ENCODE peak calls at places on chromosome 7, in eight cellular contexts. One of them, this sample, is unnamed. For H3K9me3, the result is how much of the 10 kb centered on the place peaks cover.

GRCh38 chr7:101913876-101914275 is 96.5 kb downstream of the CUX1 start:
- DNase-seq in uterus: no peak
- DNase-seq in right atrium auricular region: no peak
- DNase-seq in CD4-positive, alpha-beta T cell: no peak
- DNase-seq in thoracic aorta: no peak
- DNase-seq in AG04450: no peak
- DNase-seq in kidney: no peak
- DNase-seq in heart right ventricle: no peak
- DNase-seq in this sample: no peak

GRCh38 chr7:123643495-123644428 is 11.9 kb upstream of the LMOD2 start:
- DNase-seq in kidney: no peak
- DNase-seq in AG04450: no peak
- DNase-seq in uterus: no peak
- DNase-seq in heart right ventricle: peak
- DNase-seq in CD4-positive, alpha-beta T cell: no peak
- DNase-seq in right atrium auricular region: no peak
- DNase-seq in thoracic aorta: no peak
- DNase-seq in this sample: no peak

GRCh38 chr7:48365010-48365409 is 193.8 kb downstream of the ABCA13 start:
- DNase-seq in uterus: no peak
- DNase-seq in AG04450: no peak
- DNase-seq in thoracic aorta: no peak
- DNase-seq in heart right ventricle: no peak
- DNase-seq in kidney: no peak
- DNase-seq in CD4-positive, alpha-beta T cell: no peak
- DNase-seq in right atrium auricular region: no peak
- DNase-seq in this sample: no peak

GRCh38 chr7:41491752-41492405 is 211.0 kb downstream of the INHBA start:
- DNase-seq in right atrium auricular region: no peak
- DNase-seq in CD4-positive, alpha-beta T cell: no peak
- DNase-seq in AG04450: no peak
- DNase-seq in heart right ventricle: no peak
- DNase-seq in uterus: peak
- DNase-seq in kidney: no peak
- DNase-seq in thoracic aorta: no peak
- DNase-seq in this sample: no peak

GRCh38 chr7:148501707-148502139 is 88.8 kb upstream of the C7orf33 start:
- DNase-seq in thoracic aorta: no peak
- DNase-seq in kidney: no peak
- DNase-seq in AG04450: no peak
- DNase-seq in heart right ventricle: no peak
- DNase-seq in CD4-positive, alpha-beta T cell: no peak
- DNase-seq in uterus: no peak
- DNase-seq in right atrium auricular region: no peak
- DNase-seq in this sample: no peak

GRCh38 chr7:80181411-80181810 is 46.8 kb downstream of the GNAI1 start:
- DNase-seq in AG04450: no peak
- DNase-seq in CD4-positive, alpha-beta T cell: no peak
- DNase-seq in uterus: no peak
- DNase-seq in thoracic aorta: no peak
- DNase-seq in kidney: no peak
- DNase-seq in heart right ventricle: no peak
- DNase-seq in right atrium auricular region: no peak
- DNase-seq in this sample: no peak

GRCh38 chr7:147498081-147498480 is 1092.5 kb upstream of the C7orf33 start:
- DNase-seq in AG04450: no peak
- DNase-seq in CD4-positive, alpha-beta T cell: no peak
- DNase-seq in right atrium auricular region: no peak
- DNase-seq in thoracic aorta: no peak
- DNase-seq in kidney: no peak
- DNase-seq in heart right ventricle: no peak
- DNase-seq in uterus: no peak
- DNase-seq in this sample: no peak

GRCh38 chr7:97215556-97215955 is 98.1 kb downstream of the SDHAF3 start:
- DNase-seq in uterus: no peak
- DNase-seq in thoracic aorta: no peak
- DNase-seq in kidney: no peak
- DNase-seq in heart right ventricle: no peak
- DNase-seq in AG04450: no peak
- DNase-seq in right atrium auricular region: no peak
- DNase-seq in CD4-positive, alpha-beta T cell: no peak
- DNase-seq in this sample: no peak

GRCh38 chr7:78176186-78176585 is 377.6 kb downstream of the PHTF2 start:
- DNase-seq in right atrium auricular region: no peak
- DNase-seq in heart right ventricle: no peak
- DNase-seq in uterus: no peak
- DNase-seq in thoracic aorta: no peak
- DNase-seq in CD4-positive, alpha-beta T cell: no peak
- DNase-seq in AG04450: no peak
- DNase-seq in kidney: no peak
- DNase-seq in this sample: no peak

GRCh38 chr7:101678713-101679112 is 49.6 kb upstream of the MYL10 start:
- DNase-seq in uterus: no peak
- DNase-seq in right atrium auricular region: no peak
- DNase-seq in heart right ventricle: no peak
- DNase-seq in kidney: no peak
- DNase-seq in thoracic aorta: no peak
- DNase-seq in CD4-positive, alpha-beta T cell: no peak
- DNase-seq in AG04450: no peak
- DNase-seq in this sample: peak

GRCh38 chr7:77331938-77332695 is 84.0 kb downstream of the GSAP start:
- DNase-seq in thoracic aorta: peak
- DNase-seq in uterus: peak
- DNase-seq in right atrium auricular region: peak
- DNase-seq in AG04450: peak
- DNase-seq in kidney: peak
- DNase-seq in CD4-positive, alpha-beta T cell: peak
- DNase-seq in heart right ventricle: peak
- DNase-seq in this sample: peak

GRCh38 chr7:28984631-28985030 is 26.5 kb upstream of the TRIL start:
- DNase-seq in CD4-positive, alpha-beta T cell: no peak
- DNase-seq in heart right ventricle: no peak
- DNase-seq in thoracic aorta: no peak
- DNase-seq in kidney: no peak
- DNase-seq in uterus: peak
- DNase-seq in right atrium auricular region: peak
- DNase-seq in AG04450: peak
- DNase-seq in this sample: no peak

GRCh38 chr7:31327071-31327470 is 13.5 kb downstream of the NEUROD6 start:
- DNase-seq in CD4-positive, alpha-beta T cell: no peak
- DNase-seq in thoracic aorta: no peak
- DNase-seq in heart right ventricle: no peak
- DNase-seq in uterus: no peak
- DNase-seq in right atrium auricular region: no peak
- DNase-seq in AG04450: no peak
- DNase-seq in kidney: no peak
- DNase-seq in this sample: no peak

GRCh38 chr7:63071396-63071795 is 927.3 kb upstream of the ZNF722 start:
- DNase-seq in CD4-positive, alpha-beta T cell: no peak
- DNase-seq in thoracic aorta: no peak
- DNase-seq in AG04450: no peak
- DNase-seq in right atrium auricular region: no peak
- DNase-seq in heart right ventricle: no peak
- DNase-seq in uterus: no peak
- DNase-seq in kidney: no peak
- DNase-seq in this sample: no peak

GRCh38 chr7:133860628-133861135 is 266.5 kb upstream of the LRGUK start:
- DNase-seq in heart right ventricle: no peak
- DNase-seq in thoracic aorta: no peak
- DNase-seq in right atrium auricular region: no peak
- DNase-seq in CD4-positive, alpha-beta T cell: no peak
- DNase-seq in kidney: no peak
- DNase-seq in uterus: no peak
- DNase-seq in AG04450: no peak
- DNase-seq in this sample: no peak

GRCh38 chr7:16106300-16106699 is 315.0 kb downstream of the CRPPA start:
- DNase-seq in heart right ventricle: no peak
- DNase-seq in CD4-positive, alpha-beta T cell: no peak
- DNase-seq in right atrium auricular region: no peak
- DNase-seq in kidney: no peak
- DNase-seq in AG04450: no peak
- DNase-seq in uterus: no peak
- DNase-seq in thoracic aorta: no peak
- DNase-seq in this sample: no peak

DNA sequence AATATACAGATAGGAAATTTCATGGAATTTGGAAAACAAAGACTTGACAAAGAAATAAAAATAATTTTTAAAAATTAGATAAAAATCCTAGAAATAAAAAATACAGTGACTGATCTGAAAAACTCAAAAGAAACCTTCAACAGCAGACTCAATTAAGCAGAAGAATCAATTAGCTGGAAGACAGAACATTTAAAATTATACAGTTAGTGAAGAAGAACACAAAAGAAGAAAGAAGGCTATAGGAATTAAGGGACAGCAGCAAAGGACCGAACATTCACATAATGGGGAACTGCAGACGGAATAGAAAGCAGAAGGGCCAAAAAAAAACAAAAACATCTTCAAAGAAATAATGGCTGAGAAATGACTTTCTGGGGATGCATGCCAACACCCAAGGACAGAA is 314.5 kb downstream of the CRPPA start:
- DNase-seq in right atrium auricular region: no peak
- DNase-seq in AG04450: no peak
- DNase-seq in uterus: no peak
- DNase-seq in heart right ventricle: no peak
- DNase-seq in CD4-positive, alpha-beta T cell: no peak
- DNase-seq in kidney: no peak
- DNase-seq in thoracic aorta: no peak
- DNase-seq in this sample: no peak
- H3K9me3 ChIP-seq in right atrium auricular region: under half
- H3K9me3 ChIP-seq in AG04450: under half
- H3K9me3 ChIP-seq in uterus: under half
- H3K9me3 ChIP-seq in heart right ventricle: under half
- H3K9me3 ChIP-seq in CD4-positive, alpha-beta T cell: under half
- H3K9me3 ChIP-seq in kidney: under half
- H3K9me3 ChIP-seq in thoracic aorta: under half
- H3K9me3 ChIP-seq in this sample: under half

DNA sequence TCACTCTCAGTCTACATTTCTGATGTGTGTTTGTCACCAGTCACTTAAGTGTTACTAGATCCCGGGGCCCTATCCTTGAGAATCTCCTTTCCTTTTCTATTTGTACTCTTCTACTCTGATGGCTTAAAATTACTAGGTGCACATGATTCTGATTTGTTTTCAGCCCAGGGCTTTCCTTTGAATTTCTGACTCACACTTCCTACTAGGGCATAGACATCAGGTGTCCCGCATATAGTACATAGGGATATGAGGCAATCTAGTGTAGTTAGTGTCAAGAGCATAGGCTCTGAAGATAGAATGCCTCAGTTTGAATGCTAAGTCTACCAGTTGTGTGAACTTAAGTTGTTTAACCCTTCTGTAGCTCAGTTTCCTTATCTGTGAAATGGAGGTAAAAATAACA is 49.4 kb upstream of the LRRN3 start:
- DNase-seq in AG04450: no peak
- DNase-seq in CD4-positive, alpha-beta T cell: no peak
- DNase-seq in heart right ventricle: no peak
- DNase-seq in thoracic aorta: no peak
- DNase-seq in uterus: no peak
- DNase-seq in kidney: no peak
- DNase-seq in right atrium auricular region: no peak
- DNase-seq in this sample: no peak
- H3K27ac ChIP-seq in AG04450: no peak
- H3K27ac ChIP-seq in CD4-positive, alpha-beta T cell: no peak
- H3K27ac ChIP-seq in heart right ventricle: no peak
- H3K27ac ChIP-seq in thoracic aorta: no peak
- H3K27ac ChIP-seq in uterus: no peak
- H3K27ac ChIP-seq in kidney: no peak
- H3K27ac ChIP-seq in right atrium auricular region: no peak
- H3K27ac ChIP-seq in this sample: no peak

DNA sequence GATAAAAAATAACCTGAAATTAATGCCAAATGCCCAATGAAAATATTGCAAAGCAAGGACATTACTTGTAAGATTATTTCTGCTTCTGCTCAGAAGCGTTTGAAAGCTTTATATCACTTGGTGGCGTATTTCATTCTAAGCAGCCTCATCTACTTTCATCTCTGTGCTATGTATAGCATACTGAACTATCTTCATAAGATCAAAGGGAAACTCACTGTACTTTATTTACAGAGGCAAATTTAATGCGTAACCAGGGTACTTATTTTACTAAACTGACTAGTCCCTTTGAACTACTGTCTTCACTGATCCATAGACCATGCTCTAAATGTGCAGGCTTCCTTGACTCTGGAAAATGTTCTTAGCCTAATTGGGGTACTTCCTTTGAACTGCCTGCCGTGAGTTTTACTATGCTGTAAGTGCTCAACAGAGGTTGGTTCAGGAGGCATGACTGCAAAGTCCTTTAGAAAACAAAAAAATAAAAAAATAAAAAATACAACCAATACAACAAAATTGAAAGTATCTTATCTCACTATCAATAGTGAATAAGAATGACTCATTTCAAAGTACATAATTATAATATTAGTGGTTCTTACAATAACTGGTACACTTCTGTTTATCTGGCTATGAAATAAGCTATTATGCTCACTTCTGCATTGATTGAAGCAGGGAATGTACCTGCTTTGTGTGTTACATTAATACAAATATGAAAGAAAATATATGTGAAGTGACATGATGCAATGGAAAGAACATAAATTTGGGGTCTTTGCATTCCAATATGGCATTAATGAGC is 41.0 kb upstream of the TSPAN12 start:
- DNase-seq in CD4-positive, alpha-beta T cell: no peak
- DNase-seq in kidney: no peak
- DNase-seq in uterus: no peak
- DNase-seq in thoracic aorta: no peak
- DNase-seq in AG04450: no peak
- DNase-seq in heart right ventricle: no peak
- DNase-seq in right atrium auricular region: no peak
- DNase-seq in this sample: no peak
- H3K9me3 ChIP-seq in CD4-positive, alpha-beta T cell: under half
- H3K9me3 ChIP-seq in kidney: under half
- H3K9me3 ChIP-seq in uterus: under half
- H3K9me3 ChIP-seq in thoracic aorta: under half
- H3K9me3 ChIP-seq in AG04450: under half
- H3K9me3 ChIP-seq in heart right ventricle: under half
- H3K9me3 ChIP-seq in right atrium auricular region: under half
- H3K9me3 ChIP-seq in this sample: under half

GRCh38 chr7:121294448-121294992 is 34.3 kb upstream of the WNT16 start:
- DNase-seq in heart right ventricle: no peak
- DNase-seq in CD4-positive, alpha-beta T cell: no peak
- DNase-seq in uterus: no peak
- DNase-seq in kidney: no peak
- DNase-seq in thoracic aorta: no peak
- DNase-seq in right atrium auricular region: no peak
- DNase-seq in AG04450: no peak
- DNase-seq in this sample: no peak

GRCh38 chr7:121300685-121301084 is 28.1 kb upstream of the WNT16 start:
- DNase-seq in uterus: no peak
- DNase-seq in kidney: no peak
- DNase-seq in thoracic aorta: no peak
- DNase-seq in right atrium auricular region: no peak
- DNase-seq in CD4-positive, alpha-beta T cell: no peak
- DNase-seq in AG04450: no peak
- DNase-seq in heart right ventricle: no peak
- DNase-seq in this sample: no peak

GRCh38 chr7:121298831-121299239 is 30.0 kb upstream of the WNT16 start:
- DNase-seq in kidney: no peak
- DNase-seq in CD4-positive, alpha-beta T cell: no peak
- DNase-seq in AG04450: no peak
- DNase-seq in heart right ventricle: no peak
- DNase-seq in uterus: no peak
- DNase-seq in right atrium auricular region: no peak
- DNase-seq in thoracic aorta: no peak
- DNase-seq in this sample: no peak

GRCh38 chr7:121301441-121302213 is 27.2 kb upstream of the WNT16 start:
- DNase-seq in AG04450: no peak
- DNase-seq in heart right ventricle: no peak
- DNase-seq in kidney: no peak
- DNase-seq in right atrium auricular region: no peak
- DNase-seq in uterus: no peak
- DNase-seq in CD4-positive, alpha-beta T cell: no peak
- DNase-seq in thoracic aorta: no peak
- DNase-seq in this sample: no peak

GRCh38 chr7:121297843-121298242 is 31.0 kb upstream of the WNT16 start:
- DNase-seq in uterus: no peak
- DNase-seq in AG04450: no peak
- DNase-seq in kidney: no peak
- DNase-seq in heart right ventricle: no peak
- DNase-seq in CD4-positive, alpha-beta T cell: no peak
- DNase-seq in thoracic aorta: no peak
- DNase-seq in right atrium auricular region: no peak
- DNase-seq in this sample: no peak
- H3K27ac ChIP-seq in uterus: no peak
- H3K27ac ChIP-seq in AG04450: no peak
- H3K27ac ChIP-seq in kidney: no peak
- H3K27ac ChIP-seq in heart right ventricle: no peak
- H3K27ac ChIP-seq in CD4-positive, alpha-beta T cell: no peak
- H3K27ac ChIP-seq in thoracic aorta: no peak
- H3K27ac ChIP-seq in right atrium auricular region: no peak
- H3K27ac ChIP-seq in this sample: no peak